ENCODE peak calls at places on chromosomes 4 and X, in five cellular contexts. One of them, this sample, is unnamed.

GRCh38 chrX:1581132-1581531 is 10.3 kb upstream of the AKAP17A start:
- DNase-seq in activated effector memory CD4-positive, alpha-beta T cell treated with anti-CD3 and anti-CD28 coated beads, Interleukin-2, amount 50 U/mL, for 16 hours: peak; percentile 87
- DNase-seq in foreskin melanocyte: peak; percentile 50
- DNase-seq in NB4: peak; percentile 84
- DNase-seq in fibroblast of the aortic adventitia: no peak
- DNase-seq in this sample: no peak

GRCh38 chrX:14124562-14124961 is 94.9 kb upstream of the GEMIN8 start:
- DNase-seq in activated effector memory CD4-positive, alpha-beta T cell treated with anti-CD3 and anti-CD28 coated beads, Interleukin-2, amount 50 U/mL, for 16 hours: no peak
- DNase-seq in foreskin melanocyte: no peak
- DNase-seq in NB4: no peak
- DNase-seq in fibroblast of the aortic adventitia: no peak
- DNase-seq in this sample: no peak

GRCh38 chr4:105808459-105809041 is 86.7 kb upstream of the NPNT start:
- DNase-seq in activated effector memory CD4-positive, alpha-beta T cell treated with anti-CD3 and anti-CD28 coated beads, Interleukin-2, amount 50 U/mL, for 16 hours: no peak
- DNase-seq in foreskin melanocyte: peak; percentile 48
- DNase-seq in NB4: no peak
- DNase-seq in fibroblast of the aortic adventitia: peak; percentile 86
- DNase-seq in this sample: peak; percentile 88

GRCh38 chr4:163473130-163473529 is 424 bp downstream of the TKTL2 start:
- DNase-seq in activated effector memory CD4-positive, alpha-beta T cell treated with anti-CD3 and anti-CD28 coated beads, Interleukin-2, amount 50 U/mL, for 16 hours: no peak
- DNase-seq in foreskin melanocyte: no peak
- DNase-seq in NB4: no peak
- DNase-seq in fibroblast of the aortic adventitia: no peak
- DNase-seq in this sample: no peak

GRCh38 chr4:7854697-7855370 is 84.8 kb downstream of the AFAP1 start:
- DNase-seq in activated effector memory CD4-positive, alpha-beta T cell treated with anti-CD3 and anti-CD28 coated beads, Interleukin-2, amount 50 U/mL, for 16 hours: peak; percentile 88
- DNase-seq in foreskin melanocyte: no peak
- DNase-seq in NB4: no peak
- DNase-seq in fibroblast of the aortic adventitia: no peak
- DNase-seq in this sample: no peak

GRCh38 chr4:101192244-101192643 is 155.1 kb downstream of the PPP3CA start:
- DNase-seq in activated effector memory CD4-positive, alpha-beta T cell treated with anti-CD3 and anti-CD28 coated beads, Interleukin-2, amount 50 U/mL, for 16 hours: no peak
- DNase-seq in foreskin melanocyte: no peak
- DNase-seq in NB4: no peak
- DNase-seq in fibroblast of the aortic adventitia: no peak
- DNase-seq in this sample: no peak

GRCh38 chr4:3719191-3719590 is 47.0 kb upstream of the ADRA2C start:
- DNase-seq in activated effector memory CD4-positive, alpha-beta T cell treated with anti-CD3 and anti-CD28 coated beads, Interleukin-2, amount 50 U/mL, for 16 hours: no peak
- DNase-seq in foreskin melanocyte: no peak
- DNase-seq in NB4: no peak
- DNase-seq in fibroblast of the aortic adventitia: no peak
- DNase-seq in this sample: no peak

GRCh38 chr4:992297-993110 is 700 bp downstream of the SLC26A1 start:
- DNase-seq in activated effector memory CD4-positive, alpha-beta T cell treated with anti-CD3 and anti-CD28 coated beads, Interleukin-2, amount 50 U/mL, for 16 hours: no peak
- DNase-seq in foreskin melanocyte: no peak
- DNase-seq in NB4: no peak
- DNase-seq in fibroblast of the aortic adventitia: no peak
- DNase-seq in this sample: peak; percentile 30

GRCh38 chr4:152709675-152710438 is 30.1 kb upstream of the TMEM154 start:
- DNase-seq in activated effector memory CD4-positive, alpha-beta T cell treated with anti-CD3 and anti-CD28 coated beads, Interleukin-2, amount 50 U/mL, for 16 hours: no peak
- DNase-seq in foreskin melanocyte: no peak
- DNase-seq in NB4: peak; percentile 43
- DNase-seq in fibroblast of the aortic adventitia: peak; percentile 29
- DNase-seq in this sample: no peak

GRCh38 chr4:2800691-2801596 is 8.1 kb downstream of the SH3BP2 start:
- DNase-seq in activated effector memory CD4-positive, alpha-beta T cell treated with anti-CD3 and anti-CD28 coated beads, Interleukin-2, amount 50 U/mL, for 16 hours: peak; percentile 73
- DNase-seq in foreskin melanocyte: no peak
- DNase-seq in NB4: peak; percentile 96
- DNase-seq in fibroblast of the aortic adventitia: peak; percentile 61
- DNase-seq in this sample: peak; percentile 37

GRCh38 chr4:173917255-173917960 is 366.1 kb downstream of the FBXO8 start:
- DNase-seq in activated effector memory CD4-positive, alpha-beta T cell treated with anti-CD3 and anti-CD28 coated beads, Interleukin-2, amount 50 U/mL, for 16 hours: no peak
- DNase-seq in foreskin melanocyte: peak; percentile 32
- DNase-seq in NB4: no peak
- DNase-seq in fibroblast of the aortic adventitia: peak; percentile 89
- DNase-seq in this sample: peak; percentile 79

GRCh38 chrX:154397888-154398667 is at the start of gene RPL10:
- DNase-seq in activated effector memory CD4-positive, alpha-beta T cell treated with anti-CD3 and anti-CD28 coated beads, Interleukin-2, amount 50 U/mL, for 16 hours: peak; percentile 95
- DNase-seq in foreskin melanocyte: peak; percentile 92
- DNase-seq in NB4: peak; percentile 97
- DNase-seq in fibroblast of the aortic adventitia: peak; percentile 98
- DNase-seq in this sample: peak; percentile 97

GRCh38 chrX:31423575-31424284 is 351.9 kb upstream of the FTHL17 start:
- DNase-seq in activated effector memory CD4-positive, alpha-beta T cell treated with anti-CD3 and anti-CD28 coated beads, Interleukin-2, amount 50 U/mL, for 16 hours: no peak
- DNase-seq in foreskin melanocyte: peak; percentile 49
- DNase-seq in NB4: peak; percentile 29
- DNase-seq in fibroblast of the aortic adventitia: peak; percentile 11
- DNase-seq in this sample: peak; percentile 62

GRCh38 chr4:7366180-7366957 is 68.4 kb downstream of the PSAPL1 start:
- DNase-seq in activated effector memory CD4-positive, alpha-beta T cell treated with anti-CD3 and anti-CD28 coated beads, Interleukin-2, amount 50 U/mL, for 16 hours: no peak
- DNase-seq in foreskin melanocyte: no peak
- DNase-seq in NB4: no peak
- DNase-seq in fibroblast of the aortic adventitia: no peak
- DNase-seq in this sample: no peak

GRCh38 chrX:154019061-154019621 is 561 bp downstream of the IRAK1 start:
- DNase-seq in activated effector memory CD4-positive, alpha-beta T cell treated with anti-CD3 and anti-CD28 coated beads, Interleukin-2, amount 50 U/mL, for 16 hours: peak; percentile 70
- DNase-seq in foreskin melanocyte: no peak
- DNase-seq in NB4: peak; percentile 40
- DNase-seq in fibroblast of the aortic adventitia: no peak
- DNase-seq in this sample: no peak

This sample was measured in IMR-90.